ENCODE peak calls at places on chromosomes 11 and 22, in ten cellular contexts. U is CD8-positive, alpha-beta memory T cell; T is AG04450; V is T-helper 2 cell; Z is A549; A is progenitor cell of endocrine pancreas; Y is kidney tubule cell; E is NCI-H1092 treated with DMSO at 0.1 percent for 48 hours; F is bronchial epithelial cell; H is tibial nerve. O is an unnamed sample.

GRCh38 chr11:47590026-47590861 is 3.8 kb downstream of the FAM180B start:
- DNase-seq in V (no peak), H (no peak), T (no peak), Z (no peak), E (no peak), A (no peak), F (no peak), U (no peak), Y (no peak), O (no peak)

GRCh38 chr22:25120093-25120561 is 79.5 kb upstream of the CRYBB3 start:
- DNase-seq in V (no peak), T (no peak), Y (peak), F (no peak), Z (peak), E (peak), A (no peak), U (no peak), H (no peak), O (peak)

GRCh38 chr11:71206186-71206585 is 46.2 kb downstream of the SHANK2 start:
- DNase-seq in Y (peak), E (no peak), T (no peak), Z (no peak), U (no peak), H (no peak), A (no peak), F (no peak), V (no peak), O (peak)

GRCh38 chr11:124928942-124929663 is 6.7 kb downstream of the HEPACAM start:
- DNase-seq in E (no peak), U (no peak), A (no peak), T (no peak), H (peak), F (no peak), V (no peak), Y (no peak), Z (no peak), O (no peak)

GRCh38 chr11:57335023-57335342 is 709 bp downstream of the SSRP1 start:
- DNase-seq in F (no peak), H (no peak), A (no peak), Y (no peak), Z (no peak), U (no peak), V (no peak), T (no peak), E (no peak), O (no peak)

GRCh38 chr11:44243633-44244343 is 66.2 kb downstream of the ALX4 start:
- DNase-seq in E (no peak), Y (peak), V (no peak), U (no peak), A (no peak), F (no peak), Z (peak), T (no peak), H (no peak), O (no peak)

GRCh38 chr11:130765951-130766649 is 150.2 kb downstream of the SNX19 start:
- DNase-seq in T (no peak), Y (no peak), F (no peak), Z (no peak), H (no peak), A (no peak), E (no peak), U (no peak), V (no peak), O (no peak)

GRCh38 chr11:110089617-110090282 is 3.4 kb upstream of the ZC3H12C start:
- DNase-seq in H (no peak), E (no peak), A (no peak), F (no peak), Z (no peak), U (no peak), T (no peak), V (no peak), Y (no peak), O (no peak)